ENCODE peak calls at places on chromosome 11, in four cellular contexts. C is fibroblast of lung, W is cardiac muscle cell, G is breast epithelium. S is an unnamed sample.

GRCh38 chr11:111930472-111930871 is 6.7 kb upstream of the DIXDC1 start:
- DNase-seq in C (no peak), W (no peak), G (no peak), S (no peak)

GRCh38 chr11:46918087-46918751 is at the start of gene LRP4:
- DNase-seq in C (peak; percentile 21), W (peak; percentile 36), G (no peak), S (no peak)

GRCh38 chr11:62402226-62402625 is 16.6 kb upstream of the SCGB1A1 start:
- DNase-seq in C (no peak), W (no peak), G (peak; percentile 74), S (no peak)

GRCh38 chr11:99535819-99536218 is 515.1 kb downstream of the CNTN5 start:
- DNase-seq in C (no peak), W (no peak), G (no peak), S (no peak)

GRCh38 chr11:43573233-43573632 is 107.3 kb upstream of the HSD17B12 start:
- DNase-seq in C (no peak), W (peak; percentile 34), G (no peak), S (no peak)

GRCh38 chr11:73145986-73146575 is 4.0 kb upstream of the FCHSD2 start:
- DNase-seq in C (no peak), W (no peak), G (no peak), S (no peak)

GRCh38 chr11:92050305-92050704 is 174.3 kb upstream of the FAT3 start:
- DNase-seq in C (no peak), W (no peak), G (no peak), S (no peak)

GRCh38 chr11:36280531-36280930 is 8.7 kb downstream of the COMMD9 start:
- DNase-seq in C (peak; percentile 25), W (peak; percentile 30), G (no peak), S (no peak)

GRCh38 chr11:46295312-46295995 is 18.0 kb downstream of the CREB3L1 start:
- DNase-seq in C (peak; percentile 73), W (peak; percentile 85), G (peak; percentile 53), S (no peak)

GRCh38 chr11:129577986-129578385 is 202.3 kb downstream of the BARX2 start:
- DNase-seq in C (no peak), W (no peak), G (no peak), S (no peak)

GRCh38 chr11:250274-250673 is 13.5 kb downstream of the PSMD13 start:
- DNase-seq in C (no peak), W (no peak), G (no peak), S (no peak)

GRCh38 chr11:58900479-58901420 is 38.5 kb upstream of the GLYATL1 start:
- DNase-seq in C (peak; percentile 90), W (peak; percentile 88), G (peak; percentile 71), S (no peak)

GRCh38 chr11:69292221-69292648 is 1.7 kb upstream of the MYEOV start:
- DNase-seq in C (peak; percentile 26), W (peak; percentile 39), G (no peak), S (no peak)

GRCh38 chr11:76719686-76720085 is 49.1 kb upstream of the LRRC32 start:
- DNase-seq in C (no peak), W (no peak), G (no peak), S (no peak)

GRCh38 chr11:120722539-120722938 is 211.0 kb downstream of the GRIK4 start:
- DNase-seq in C (no peak), W (no peak), G (no peak), S (no peak)

GRCh38 chr11:126163779-126164178 is 47.7 kb downstream of the RPUSD4 start:
- DNase-seq in C (no peak), W (no peak), G (no peak), S (no peak)

GRCh38 chr11:10657308-10658271 is 36.0 kb downstream of the IRAG1 start:
- DNase-seq in C (peak; percentile 75), W (peak; percentile 82), G (no peak), S (no peak)

GRCh38 chr11:119412072-119412471 is 10.9 kb downstream of the THY1 start:
- DNase-seq in C (no peak), W (no peak), G (no peak), S (no peak)

GRCh38 chr11:86803136-86803535 is 2.8 kb downstream of the PRSS23 start:
- DNase-seq in C (no peak), W (no peak), G (no peak), S (no peak)

GRCh38 chr11:92153542-92153941 is 71.1 kb upstream of the FAT3 start:
- DNase-seq in C (no peak), W (no peak), G (no peak), S (no peak)

GRCh38 chr11:95991101-95991500 is 67.2 kb upstream of the MTMR2 start:
- DNase-seq in C (no peak), W (no peak), G (no peak), S (no peak)

DNA sequence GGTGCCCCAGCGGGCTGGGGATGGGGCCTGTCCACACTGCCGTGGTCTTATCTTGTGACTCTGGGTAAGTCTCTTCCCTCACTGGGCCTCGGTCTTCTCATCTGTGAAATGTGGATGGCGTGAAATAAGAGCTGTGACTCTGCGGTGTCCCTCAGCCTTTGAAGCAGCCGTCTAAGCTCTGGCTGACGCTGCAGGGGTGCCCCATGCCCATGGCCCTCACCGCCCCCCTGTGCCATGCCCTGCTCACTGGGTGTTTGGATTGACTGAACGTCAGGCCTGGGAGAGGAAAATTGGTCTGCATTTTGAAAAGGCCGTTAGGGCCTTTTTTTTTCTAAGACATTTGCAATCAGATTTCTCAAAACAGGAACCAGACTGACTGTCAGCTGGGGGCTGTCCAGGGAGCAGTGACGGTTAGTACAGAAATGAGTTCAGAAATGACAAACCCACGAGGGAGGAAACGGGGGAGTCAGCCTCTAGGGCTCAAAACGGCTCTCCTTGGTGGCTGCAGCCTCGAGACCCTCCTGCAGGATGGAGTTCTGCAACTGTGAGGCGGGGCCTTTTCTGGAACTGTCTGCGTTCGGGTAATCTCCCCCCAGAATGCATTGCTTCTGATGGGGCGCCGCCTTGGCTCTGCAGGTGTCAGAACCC is 1.9 kb downstream of the GRK2 start:
- DNase-seq in C (no peak), W (no peak), G (no peak), S (no peak)
- H3K4me3 ChIP-seq in C (peak overlapping the region; percentile 93), W (no peak overlapping the region), G (peak overlapping the region; percentile 94), S (peak overlapping the region; percentile 90)

GRCh38 chr11:16120008-16120407 is 236.3 kb downstream of the SOX6 start:
- DNase-seq in C (no peak), W (no peak), G (no peak), S (no peak)

GRCh38 chr11:16114978-16115871 is 241.1 kb downstream of the SOX6 start:
- DNase-seq in C (no peak), W (no peak), G (no peak), S (no peak)

GRCh38 chr11:16114451-16114850 is 241.9 kb downstream of the SOX6 start:
- DNase-seq in C (no peak), W (no peak), G (no peak), S (no peak)

GRCh38 chr11:16117989-16118810 is 238.1 kb downstream of the SOX6 start:
- DNase-seq in C (no peak), W (no peak), G (no peak), S (no peak)
- H3K27ac ChIP-seq in C (no peak overlapping the region), W (no peak overlapping the region), G (no peak overlapping the region), S (no peak overlapping the region)

GRCh38 chr11:35148163-35148562 is 9.2 kb downstream of the CD44 start:
- DNase-seq in C (no peak), W (no peak), G (no peak), S (no peak)

GRCh38 chr11:35145249-35145648 is 6.3 kb downstream of the CD44 start:
- DNase-seq in C (no peak), W (no peak), G (no peak), S (no peak)

GRCh38 chr11:35146074-35146521 is 7.1 kb downstream of the CD44 start:
- DNase-seq in C (no peak), W (no peak), G (no peak), S (no peak)

GRCh38 chr11:35147273-35147672 is 8.3 kb downstream of the CD44 start:
- DNase-seq in C (no peak), W (no peak), G (no peak), S (no peak)

GRCh38 chr11:35146711-35147110 is 7.7 kb downstream of the CD44 start:
- DNase-seq in C (no peak), W (no peak), G (no peak), S (no peak)
- H3K4me1 ChIP-seq in C (peaks cover 39% of the 10 kb centered on the region), W (no peaks in the 10 kb centered on the region), G (peaks cover 13% of the 10 kb centered on the region), S (peaks cover 59% of the 10 kb centered on the region)

GRCh38 chr11:133146697-133147306 is 385.5 kb downstream of the OPCML start:
- DNase-seq in C (no peak), W (no peak), G (no peak), S (no peak)

GRCh38 chr11:133153031-133153430 is 379.3 kb downstream of the OPCML start:
- DNase-seq in C (no peak), W (peak; percentile 14), G (no peak), S (no peak)

GRCh38 chr11:133149698-133150097 is 382.6 kb downstream of the OPCML start:
- DNase-seq in C (no peak), W (no peak), G (no peak), S (no peak)
- H3K4me3 ChIP-seq in C (no peak overlapping the region), W (no peak overlapping the region), G (no peak overlapping the region), S (no peak overlapping the region)

DNA sequence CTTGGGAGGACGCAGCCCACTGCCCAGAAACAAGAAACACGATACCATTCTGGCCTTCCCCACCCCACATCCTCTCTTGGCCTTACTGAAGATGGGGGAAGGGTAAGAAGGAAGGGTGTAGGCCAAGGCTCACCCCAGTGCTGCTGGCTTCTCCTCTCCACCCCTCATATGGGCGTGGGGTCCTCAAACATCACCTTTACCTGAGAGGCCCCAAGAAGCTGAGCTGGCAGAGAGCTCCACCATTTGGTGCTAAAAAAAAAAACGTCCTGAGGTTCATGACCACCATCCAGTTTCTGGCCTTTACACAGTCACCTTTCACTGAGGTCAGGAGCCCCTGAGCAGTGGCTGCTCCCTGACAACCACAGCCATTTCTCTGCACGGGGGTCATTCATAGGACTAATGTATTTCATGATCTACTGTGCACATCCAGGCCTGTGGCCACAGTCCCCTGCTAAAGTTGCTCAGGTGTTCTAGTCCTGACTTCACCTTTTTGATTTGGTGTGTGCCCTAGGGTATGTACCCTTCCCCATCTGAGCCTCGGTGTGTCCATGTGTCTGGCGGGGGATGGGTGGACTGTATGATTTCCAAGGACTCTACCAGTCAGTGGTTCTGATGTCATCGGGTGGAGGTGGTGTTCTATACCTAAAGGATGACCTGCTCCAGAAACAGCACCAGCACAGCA is 15.1 kb downstream of the RHOG start:
- DNase-seq in C (no peak), W (no peak), G (no peak), S (no peak)
- H3K27ac ChIP-seq in C (no peak overlapping the region), W (no peak overlapping the region), G (no peak overlapping the region), S (no peak overlapping the region)

DNA sequence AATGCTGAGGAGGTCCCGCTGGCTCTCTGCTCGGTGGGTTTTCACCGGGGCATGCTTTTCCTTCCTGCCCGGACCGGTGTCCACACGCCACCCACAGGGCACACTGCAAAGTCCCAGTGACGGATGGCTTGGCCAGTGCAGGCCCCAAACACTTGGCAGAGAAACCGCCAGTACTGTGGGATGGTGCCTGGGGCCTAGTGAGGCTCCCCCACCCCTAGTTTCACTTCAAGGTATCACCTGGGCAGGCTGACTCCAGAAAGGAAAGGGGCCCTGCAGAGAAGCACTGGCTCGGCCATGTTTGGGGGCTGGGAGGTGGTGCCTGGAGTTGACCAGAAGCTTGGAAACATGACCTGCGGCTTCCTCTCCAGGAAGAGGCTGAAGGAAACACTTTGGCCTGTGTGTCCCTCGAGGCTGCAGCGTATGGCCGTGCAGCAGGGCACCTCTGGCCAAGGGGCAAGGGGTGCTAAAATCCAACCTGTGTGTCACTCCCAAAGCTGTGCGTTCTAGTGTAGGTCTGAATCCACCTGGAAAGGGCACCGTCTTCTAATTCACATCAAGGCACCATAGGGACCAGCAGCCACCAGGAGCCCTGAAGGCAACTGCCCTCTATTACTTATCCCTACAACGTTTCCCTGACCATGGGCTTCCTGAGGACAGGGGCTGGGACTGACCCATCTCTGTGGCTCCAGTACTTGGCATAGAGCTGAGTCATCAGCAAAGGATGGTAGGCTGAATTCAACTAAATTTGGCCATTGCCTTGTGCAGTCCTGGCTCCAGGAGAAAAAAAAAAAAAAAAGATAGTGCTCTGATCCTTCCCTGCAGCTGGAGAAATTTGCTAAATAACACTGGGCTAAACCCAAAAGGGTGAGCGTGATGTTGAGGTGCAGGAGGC is 22.6 kb downstream of the TPBGL start:
- DNase-seq in C (peak; percentile 22), W (no peak), G (no peak), S (no peak)
- H3K4me1 ChIP-seq in C (no peaks in the 10 kb centered on the region), W (no peaks in the 10 kb centered on the region), G (no peaks in the 10 kb centered on the region), S (no peaks in the 10 kb centered on the region)